ENCODE peak calls at places on chromosome 21, in ten cellular contexts. One of them, this sample, is unnamed.

GRCh38 chr21:35940074-35940927 is 120.0 kb downstream of the SETD4 start:
- DNase-seq in CD4-positive, CD25-positive, alpha-beta regulatory T cell: no peak
- DNase-seq in AG08396: peak
- DNase-seq in midbrain: peak
- DNase-seq in OCI-LY7: peak
- DNase-seq in NCI-H526 treated with DMSO at 0.1 percent for 48 hours: peak
- DNase-seq in NCI-H774: peak
- DNase-seq in NCI-H2081: peak
- DNase-seq in hepatic stellate cell: peak
- DNase-seq in stimulated activated CD8-positive, alpha-beta memory T cell treated with anti-CD3 and anti-CD28 coated beads, Interleukin-4, amount 100 ng/mL, for 24 hours: no peak
- DNase-seq in this sample: no peak

GRCh38 chr21:27475363-27475955 is 508.6 kb upstream of the ADAMTS5 start:
- DNase-seq in CD4-positive, CD25-positive, alpha-beta regulatory T cell: no peak
- DNase-seq in AG08396: no peak
- DNase-seq in midbrain: peak
- DNase-seq in OCI-LY7: no peak
- DNase-seq in NCI-H526 treated with DMSO at 0.1 percent for 48 hours: no peak
- DNase-seq in NCI-H774: peak
- DNase-seq in NCI-H2081: no peak
- DNase-seq in hepatic stellate cell: no peak
- DNase-seq in stimulated activated CD8-positive, alpha-beta memory T cell treated with anti-CD3 and anti-CD28 coated beads, Interleukin-4, amount 100 ng/mL, for 24 hours: no peak
- DNase-seq in this sample: no peak

GRCh38 chr21:36170823-36171222 is 14.2 kb downstream of the DOP1B start:
- DNase-seq in CD4-positive, CD25-positive, alpha-beta regulatory T cell: no peak
- DNase-seq in AG08396: no peak
- DNase-seq in midbrain: no peak
- DNase-seq in OCI-LY7: no peak
- DNase-seq in NCI-H526 treated with DMSO at 0.1 percent for 48 hours: no peak
- DNase-seq in NCI-H774: no peak
- DNase-seq in NCI-H2081: no peak
- DNase-seq in hepatic stellate cell: no peak
- DNase-seq in stimulated activated CD8-positive, alpha-beta memory T cell treated with anti-CD3 and anti-CD28 coated beads, Interleukin-4, amount 100 ng/mL, for 24 hours: no peak
- DNase-seq in this sample: no peak

GRCh38 chr21:41673596-41674335 is 93.1 kb downstream of the RIPK4 start:
- DNase-seq in CD4-positive, CD25-positive, alpha-beta regulatory T cell: no peak
- DNase-seq in AG08396: no peak
- DNase-seq in midbrain: no peak
- DNase-seq in OCI-LY7: no peak
- DNase-seq in NCI-H526 treated with DMSO at 0.1 percent for 48 hours: no peak
- DNase-seq in NCI-H774: no peak
- DNase-seq in NCI-H2081: no peak
- DNase-seq in hepatic stellate cell: no peak
- DNase-seq in stimulated activated CD8-positive, alpha-beta memory T cell treated with anti-CD3 and anti-CD28 coated beads, Interleukin-4, amount 100 ng/mL, for 24 hours: no peak
- DNase-seq in this sample: no peak

GRCh38 chr21:14040386-14040785 is 170.4 kb downstream of the LIPI start:
- DNase-seq in CD4-positive, CD25-positive, alpha-beta regulatory T cell: no peak
- DNase-seq in AG08396: no peak
- DNase-seq in midbrain: no peak
- DNase-seq in OCI-LY7: no peak
- DNase-seq in NCI-H526 treated with DMSO at 0.1 percent for 48 hours: no peak
- DNase-seq in NCI-H774: no peak
- DNase-seq in NCI-H2081: no peak
- DNase-seq in hepatic stellate cell: no peak
- DNase-seq in stimulated activated CD8-positive, alpha-beta memory T cell treated with anti-CD3 and anti-CD28 coated beads, Interleukin-4, amount 100 ng/mL, for 24 hours: no peak
- DNase-seq in this sample: no peak

GRCh38 chr21:41610042-41610839 is 102.3 kb upstream of the TMPRSS2 start:
- DNase-seq in CD4-positive, CD25-positive, alpha-beta regulatory T cell: no peak
- DNase-seq in AG08396: peak
- DNase-seq in midbrain: peak
- DNase-seq in OCI-LY7: peak
- DNase-seq in NCI-H526 treated with DMSO at 0.1 percent for 48 hours: peak
- DNase-seq in NCI-H774: no peak
- DNase-seq in NCI-H2081: no peak
- DNase-seq in hepatic stellate cell: peak
- DNase-seq in stimulated activated CD8-positive, alpha-beta memory T cell treated with anti-CD3 and anti-CD28 coated beads, Interleukin-4, amount 100 ng/mL, for 24 hours: peak
- DNase-seq in this sample: no peak

GRCh38 chr21:44984792-44985440 is 45.1 kb downstream of the SLX9 start:
- DNase-seq in CD4-positive, CD25-positive, alpha-beta regulatory T cell: no peak
- DNase-seq in AG08396: no peak
- DNase-seq in midbrain: no peak
- DNase-seq in OCI-LY7: no peak
- DNase-seq in NCI-H526 treated with DMSO at 0.1 percent for 48 hours: no peak
- DNase-seq in NCI-H774: no peak
- DNase-seq in NCI-H2081: no peak
- DNase-seq in hepatic stellate cell: no peak
- DNase-seq in stimulated activated CD8-positive, alpha-beta memory T cell treated with anti-CD3 and anti-CD28 coated beads, Interleukin-4, amount 100 ng/mL, for 24 hours: no peak
- DNase-seq in this sample: no peak

GRCh38 chr21:36883532-36884486 is 82.7 kb downstream of the HLCS start:
- DNase-seq in CD4-positive, CD25-positive, alpha-beta regulatory T cell: no peak
- DNase-seq in AG08396: no peak
- DNase-seq in midbrain: no peak
- DNase-seq in OCI-LY7: no peak
- DNase-seq in NCI-H526 treated with DMSO at 0.1 percent for 48 hours: no peak
- DNase-seq in NCI-H774: no peak
- DNase-seq in NCI-H2081: no peak
- DNase-seq in hepatic stellate cell: peak
- DNase-seq in stimulated activated CD8-positive, alpha-beta memory T cell treated with anti-CD3 and anti-CD28 coated beads, Interleukin-4, amount 100 ng/mL, for 24 hours: no peak
- DNase-seq in this sample: no peak

GRCh38 chr21:25297117-25297516 is 310.2 kb downstream of the MRPL39 start:
- DNase-seq in CD4-positive, CD25-positive, alpha-beta regulatory T cell: no peak
- DNase-seq in AG08396: no peak
- DNase-seq in midbrain: no peak
- DNase-seq in OCI-LY7: no peak
- DNase-seq in NCI-H526 treated with DMSO at 0.1 percent for 48 hours: no peak
- DNase-seq in NCI-H774: no peak
- DNase-seq in NCI-H2081: no peak
- DNase-seq in hepatic stellate cell: no peak
- DNase-seq in stimulated activated CD8-positive, alpha-beta memory T cell treated with anti-CD3 and anti-CD28 coated beads, Interleukin-4, amount 100 ng/mL, for 24 hours: no peak
- DNase-seq in this sample: no peak

GRCh38 chr21:37220981-37221664 is 46.0 kb downstream of the VPS26C start:
- DNase-seq in CD4-positive, CD25-positive, alpha-beta regulatory T cell: peak
- DNase-seq in AG08396: peak
- DNase-seq in midbrain: peak
- DNase-seq in OCI-LY7: peak
- DNase-seq in NCI-H526 treated with DMSO at 0.1 percent for 48 hours: peak
- DNase-seq in NCI-H774: peak
- DNase-seq in NCI-H2081: peak
- DNase-seq in hepatic stellate cell: peak
- DNase-seq in stimulated activated CD8-positive, alpha-beta memory T cell treated with anti-CD3 and anti-CD28 coated beads, Interleukin-4, amount 100 ng/mL, for 24 hours: peak
- DNase-seq in this sample: peak

GRCh38 chr21:43921602-43921978 is 56.6 kb downstream of the AGPAT3 start:
- DNase-seq in CD4-positive, CD25-positive, alpha-beta regulatory T cell: peak
- DNase-seq in AG08396: no peak
- DNase-seq in midbrain: no peak
- DNase-seq in OCI-LY7: no peak
- DNase-seq in NCI-H526 treated with DMSO at 0.1 percent for 48 hours: no peak
- DNase-seq in NCI-H774: no peak
- DNase-seq in NCI-H2081: peak
- DNase-seq in hepatic stellate cell: no peak
- DNase-seq in stimulated activated CD8-positive, alpha-beta memory T cell treated with anti-CD3 and anti-CD28 coated beads, Interleukin-4, amount 100 ng/mL, for 24 hours: no peak
- DNase-seq in this sample: no peak

GRCh38 chr21:42858957-42859890 is 20.1 kb downstream of the WDR4 start:
- DNase-seq in CD4-positive, CD25-positive, alpha-beta regulatory T cell: no peak
- DNase-seq in AG08396: no peak
- DNase-seq in midbrain: no peak
- DNase-seq in OCI-LY7: no peak
- DNase-seq in NCI-H526 treated with DMSO at 0.1 percent for 48 hours: no peak
- DNase-seq in NCI-H774: no peak
- DNase-seq in NCI-H2081: no peak
- DNase-seq in hepatic stellate cell: no peak
- DNase-seq in stimulated activated CD8-positive, alpha-beta memory T cell treated with anti-CD3 and anti-CD28 coated beads, Interleukin-4, amount 100 ng/mL, for 24 hours: no peak
- DNase-seq in this sample: no peak

GRCh38 chr21:16794944-16795343 is 717.9 kb upstream of the CXADR start:
- DNase-seq in CD4-positive, CD25-positive, alpha-beta regulatory T cell: no peak
- DNase-seq in AG08396: peak
- DNase-seq in midbrain: peak
- DNase-seq in OCI-LY7: no peak
- DNase-seq in NCI-H526 treated with DMSO at 0.1 percent for 48 hours: no peak
- DNase-seq in NCI-H774: no peak
- DNase-seq in NCI-H2081: no peak
- DNase-seq in hepatic stellate cell: peak
- DNase-seq in stimulated activated CD8-positive, alpha-beta memory T cell treated with anti-CD3 and anti-CD28 coated beads, Interleukin-4, amount 100 ng/mL, for 24 hours: no peak
- DNase-seq in this sample: no peak

GRCh38 chr21:32090961-32091360 is 187.9 kb downstream of the MIS18A start:
- DNase-seq in CD4-positive, CD25-positive, alpha-beta regulatory T cell: no peak
- DNase-seq in AG08396: no peak
- DNase-seq in midbrain: no peak
- DNase-seq in OCI-LY7: no peak
- DNase-seq in NCI-H526 treated with DMSO at 0.1 percent for 48 hours: no peak
- DNase-seq in NCI-H774: no peak
- DNase-seq in NCI-H2081: no peak
- DNase-seq in hepatic stellate cell: no peak
- DNase-seq in stimulated activated CD8-positive, alpha-beta memory T cell treated with anti-CD3 and anti-CD28 coated beads, Interleukin-4, amount 100 ng/mL, for 24 hours: no peak
- DNase-seq in this sample: no peak

GRCh38 chr21:33874161-33874560 is 41.4 kb downstream of the ATP5PO start:
- DNase-seq in CD4-positive, CD25-positive, alpha-beta regulatory T cell: no peak
- DNase-seq in AG08396: no peak
- DNase-seq in midbrain: no peak
- DNase-seq in OCI-LY7: no peak
- DNase-seq in NCI-H526 treated with DMSO at 0.1 percent for 48 hours: no peak
- DNase-seq in NCI-H774: no peak
- DNase-seq in NCI-H2081: no peak
- DNase-seq in hepatic stellate cell: no peak
- DNase-seq in stimulated activated CD8-positive, alpha-beta memory T cell treated with anti-CD3 and anti-CD28 coated beads, Interleukin-4, amount 100 ng/mL, for 24 hours: no peak
- DNase-seq in this sample: no peak

GRCh38 chr21:36429672-36430546 is 44.7 kb downstream of the CHAF1B start:
- DNase-seq in CD4-positive, CD25-positive, alpha-beta regulatory T cell: peak
- DNase-seq in AG08396: peak
- DNase-seq in midbrain: no peak
- DNase-seq in OCI-LY7: no peak
- DNase-seq in NCI-H526 treated with DMSO at 0.1 percent for 48 hours: no peak
- DNase-seq in NCI-H774: no peak
- DNase-seq in NCI-H2081: no peak
- DNase-seq in hepatic stellate cell: peak
- DNase-seq in stimulated activated CD8-positive, alpha-beta memory T cell treated with anti-CD3 and anti-CD28 coated beads, Interleukin-4, amount 100 ng/mL, for 24 hours: peak
- DNase-seq in this sample: peak

GRCh38 chr21:28592205-28592845 is 400.4 kb downstream of the LTN1 start:
- DNase-seq in CD4-positive, CD25-positive, alpha-beta regulatory T cell: no peak
- DNase-seq in AG08396: no peak
- DNase-seq in midbrain: no peak
- DNase-seq in OCI-LY7: no peak
- DNase-seq in NCI-H526 treated with DMSO at 0.1 percent for 48 hours: no peak
- DNase-seq in NCI-H774: no peak
- DNase-seq in NCI-H2081: no peak
- DNase-seq in hepatic stellate cell: no peak
- DNase-seq in stimulated activated CD8-positive, alpha-beta memory T cell treated with anti-CD3 and anti-CD28 coated beads, Interleukin-4, amount 100 ng/mL, for 24 hours: no peak
- DNase-seq in this sample: no peak

GRCh38 chr21:15775291-15775690 is 45.5 kb downstream of the USP25 start:
- DNase-seq in CD4-positive, CD25-positive, alpha-beta regulatory T cell: no peak
- DNase-seq in AG08396: no peak
- DNase-seq in midbrain: no peak
- DNase-seq in OCI-LY7: no peak
- DNase-seq in NCI-H526 treated with DMSO at 0.1 percent for 48 hours: no peak
- DNase-seq in NCI-H774: no peak
- DNase-seq in NCI-H2081: no peak
- DNase-seq in hepatic stellate cell: no peak
- DNase-seq in stimulated activated CD8-positive, alpha-beta memory T cell treated with anti-CD3 and anti-CD28 coated beads, Interleukin-4, amount 100 ng/mL, for 24 hours: no peak
- DNase-seq in this sample: no peak

GRCh38 chr21:18443686-18444085 is 40.1 kb upstream of the TMPRSS15 start:
- DNase-seq in CD4-positive, CD25-positive, alpha-beta regulatory T cell: no peak
- DNase-seq in AG08396: no peak
- DNase-seq in midbrain: no peak
- DNase-seq in OCI-LY7: peak
- DNase-seq in NCI-H526 treated with DMSO at 0.1 percent for 48 hours: no peak
- DNase-seq in NCI-H774: no peak
- DNase-seq in NCI-H2081: peak
- DNase-seq in hepatic stellate cell: no peak
- DNase-seq in stimulated activated CD8-positive, alpha-beta memory T cell treated with anti-CD3 and anti-CD28 coated beads, Interleukin-4, amount 100 ng/mL, for 24 hours: no peak
- DNase-seq in this sample: no peak

GRCh38 chr21:33924079-33924765 is 8.6 kb upstream of the ATP5PO start:
- DNase-seq in CD4-positive, CD25-positive, alpha-beta regulatory T cell: peak
- DNase-seq in AG08396: peak
- DNase-seq in midbrain: peak
- DNase-seq in OCI-LY7: peak
- DNase-seq in NCI-H526 treated with DMSO at 0.1 percent for 48 hours: peak
- DNase-seq in NCI-H774: peak
- DNase-seq in NCI-H2081: peak
- DNase-seq in hepatic stellate cell: peak
- DNase-seq in stimulated activated CD8-positive, alpha-beta memory T cell treated with anti-CD3 and anti-CD28 coated beads, Interleukin-4, amount 100 ng/mL, for 24 hours: peak
- DNase-seq in this sample: peak

GRCh38 chr21:42218836-42219605 is at the start of gene ABCG1:
- DNase-seq in CD4-positive, CD25-positive, alpha-beta regulatory T cell: peak
- DNase-seq in AG08396: peak
- DNase-seq in midbrain: peak
- DNase-seq in OCI-LY7: peak
- DNase-seq in NCI-H526 treated with DMSO at 0.1 percent for 48 hours: peak
- DNase-seq in NCI-H774: no peak
- DNase-seq in NCI-H2081: peak
- DNase-seq in hepatic stellate cell: no peak
- DNase-seq in stimulated activated CD8-positive, alpha-beta memory T cell treated with anti-CD3 and anti-CD28 coated beads, Interleukin-4, amount 100 ng/mL, for 24 hours: no peak
- DNase-seq in this sample: no peak

GRCh38 chr21:45818904-45819285 is 162.7 kb upstream of the COL6A1 start:
- DNase-seq in CD4-positive, CD25-positive, alpha-beta regulatory T cell: peak
- DNase-seq in AG08396: peak
- DNase-seq in midbrain: no peak
- DNase-seq in OCI-LY7: no peak
- DNase-seq in NCI-H526 treated with DMSO at 0.1 percent for 48 hours: no peak
- DNase-seq in NCI-H774: no peak
- DNase-seq in NCI-H2081: no peak
- DNase-seq in hepatic stellate cell: peak
- DNase-seq in stimulated activated CD8-positive, alpha-beta memory T cell treated with anti-CD3 and anti-CD28 coated beads, Interleukin-4, amount 100 ng/mL, for 24 hours: peak
- DNase-seq in this sample: peak

GRCh38 chr21:16193758-16194606 is 464.2 kb downstream of the USP25 start:
- DNase-seq in CD4-positive, CD25-positive, alpha-beta regulatory T cell: no peak
- DNase-seq in AG08396: peak
- DNase-seq in midbrain: peak
- DNase-seq in OCI-LY7: peak
- DNase-seq in NCI-H526 treated with DMSO at 0.1 percent for 48 hours: peak
- DNase-seq in NCI-H774: no peak
- DNase-seq in NCI-H2081: no peak
- DNase-seq in hepatic stellate cell: peak
- DNase-seq in stimulated activated CD8-positive, alpha-beta memory T cell treated with anti-CD3 and anti-CD28 coated beads, Interleukin-4, amount 100 ng/mL, for 24 hours: no peak
- DNase-seq in this sample: no peak

GRCh38 chr21:43957629-43958362 is 54.3 kb upstream of the TRAPPC10 start:
- DNase-seq in CD4-positive, CD25-positive, alpha-beta regulatory T cell: no peak
- DNase-seq in AG08396: no peak
- DNase-seq in midbrain: no peak
- DNase-seq in OCI-LY7: no peak
- DNase-seq in NCI-H526 treated with DMSO at 0.1 percent for 48 hours: no peak
- DNase-seq in NCI-H774: no peak
- DNase-seq in NCI-H2081: no peak
- DNase-seq in hepatic stellate cell: no peak
- DNase-seq in stimulated activated CD8-positive, alpha-beta memory T cell treated with anti-CD3 and anti-CD28 coated beads, Interleukin-4, amount 100 ng/mL, for 24 hours: no peak
- DNase-seq in this sample: no peak

GRCh38 chr21:36847189-36847588 is 119.3 kb downstream of the HLCS start:
- DNase-seq in CD4-positive, CD25-positive, alpha-beta regulatory T cell: no peak
- DNase-seq in AG08396: peak
- DNase-seq in midbrain: no peak
- DNase-seq in OCI-LY7: no peak
- DNase-seq in NCI-H526 treated with DMSO at 0.1 percent for 48 hours: no peak
- DNase-seq in NCI-H774: no peak
- DNase-seq in NCI-H2081: no peak
- DNase-seq in hepatic stellate cell: peak
- DNase-seq in stimulated activated CD8-positive, alpha-beta memory T cell treated with anti-CD3 and anti-CD28 coated beads, Interleukin-4, amount 100 ng/mL, for 24 hours: no peak
- DNase-seq in this sample: no peak

GRCh38 chr21:34701726-34702125 is 32.9 kb downstream of the CLIC6 start:
- DNase-seq in CD4-positive, CD25-positive, alpha-beta regulatory T cell: no peak
- DNase-seq in AG08396: peak
- DNase-seq in midbrain: no peak
- DNase-seq in OCI-LY7: no peak
- DNase-seq in NCI-H526 treated with DMSO at 0.1 percent for 48 hours: no peak
- DNase-seq in NCI-H774: no peak
- DNase-seq in NCI-H2081: no peak
- DNase-seq in hepatic stellate cell: no peak
- DNase-seq in stimulated activated CD8-positive, alpha-beta memory T cell treated with anti-CD3 and anti-CD28 coated beads, Interleukin-4, amount 100 ng/mL, for 24 hours: no peak
- DNase-seq in this sample: no peak

This sample was measured in activated CD4-positive, alpha-beta T cell treated with anti-CD3 and anti-CD28 coated beads for 24 hours.